ENCODE peak calls at places on chromosomes 16 and 17, in nine cellular contexts. One of them, this sample, is unnamed.

GRCh38 chr16:12646490-12647274 is 157.0 kb downstream of the CPPED1 start:
- DNase-seq in HCT116: no peak
- DNase-seq in A549: no peak
- DNase-seq in GM23338: no peak
- DNase-seq in HepG2: peak
- DNase-seq in GM12878: peak
- DNase-seq in SK-N-SH: peak
- DNase-seq in K562: peak
- DNase-seq in Panc1: no peak
- DNase-seq in this sample: no peak

GRCh38 chr17:73782641-73783381 is 138.6 kb upstream of the SDK2 start:
- DNase-seq in K562: peak
- DNase-seq in HCT116: peak
- DNase-seq in HepG2: no peak
- DNase-seq in SK-N-SH: no peak
- DNase-seq in Panc1: no peak
- DNase-seq in GM12878: no peak
- DNase-seq in GM23338: peak
- DNase-seq in A549: no peak
- DNase-seq in this sample: no peak

GRCh38 chr17:75346906-75347305 is 57.7 kb upstream of the SLC25A19 start:
- DNase-seq in GM23338: peak
- DNase-seq in SK-N-SH: no peak
- DNase-seq in HepG2: no peak
- DNase-seq in HCT116: no peak
- DNase-seq in A549: no peak
- DNase-seq in Panc1: no peak
- DNase-seq in K562: peak
- DNase-seq in GM12878: no peak
- DNase-seq in this sample: no peak

GRCh38 chr17:69757794-69758430 is 317.1 kb upstream of the KCNJ16 start:
- DNase-seq in K562: no peak
- DNase-seq in Panc1: no peak
- DNase-seq in HCT116: no peak
- DNase-seq in GM12878: no peak
- DNase-seq in A549: no peak
- DNase-seq in SK-N-SH: no peak
- DNase-seq in GM23338: no peak
- DNase-seq in HepG2: no peak
- DNase-seq in this sample: peak

GRCh38 chr16:1745181-1745899 is 26.0 kb downstream of the NME3 start:
- DNase-seq in GM12878: no peak
- DNase-seq in GM23338: no peak
- DNase-seq in A549: no peak
- DNase-seq in K562: no peak
- DNase-seq in Panc1: no peak
- DNase-seq in HCT116: no peak
- DNase-seq in HepG2: no peak
- DNase-seq in SK-N-SH: no peak
- DNase-seq in this sample: no peak

GRCh38 chr17:67605259-67605912 is 112.3 kb upstream of the NOL11 start:
- DNase-seq in GM12878: no peak
- DNase-seq in HCT116: no peak
- DNase-seq in Panc1: no peak
- DNase-seq in K562: no peak
- DNase-seq in HepG2: no peak
- DNase-seq in SK-N-SH: peak
- DNase-seq in A549: no peak
- DNase-seq in GM23338: no peak
- DNase-seq in this sample: no peak

GRCh38 chr17:4800462-4801185 is 1.5 kb downstream of the C17orf114 start:
- DNase-seq in Panc1: no peak
- DNase-seq in GM23338: no peak
- DNase-seq in A549: no peak
- DNase-seq in HepG2: no peak
- DNase-seq in GM12878: no peak
- DNase-seq in HCT116: no peak
- DNase-seq in K562: no peak
- DNase-seq in SK-N-SH: no peak
- DNase-seq in this sample: no peak

GRCh38 chr17:69144621-69145255 is 3.0 kb upstream of the ABCA6 start:
- DNase-seq in GM23338: no peak
- DNase-seq in K562: no peak
- DNase-seq in Panc1: no peak
- DNase-seq in SK-N-SH: no peak
- DNase-seq in HepG2: no peak
- DNase-seq in GM12878: no peak
- DNase-seq in A549: no peak
- DNase-seq in HCT116: no peak
- DNase-seq in this sample: no peak

GRCh38 chr17:6796887-6797490 is 21.0 kb downstream of the FBXO39 start:
- DNase-seq in SK-N-SH: no peak
- DNase-seq in A549: no peak
- DNase-seq in GM23338: no peak
- DNase-seq in Panc1: no peak
- DNase-seq in HCT116: no peak
- DNase-seq in GM12878: no peak
- DNase-seq in K562: no peak
- DNase-seq in HepG2: no peak
- DNase-seq in this sample: no peak

GRCh38 chr17:10265100-10265810 is 66.8 kb upstream of the GAS7 start:
- DNase-seq in GM12878: peak
- DNase-seq in GM23338: no peak
- DNase-seq in HepG2: no peak
- DNase-seq in A549: no peak
- DNase-seq in HCT116: no peak
- DNase-seq in K562: no peak
- DNase-seq in Panc1: no peak
- DNase-seq in SK-N-SH: no peak
- DNase-seq in this sample: no peak

GRCh38 chr17:60091908-60092331 is 13.2 kb upstream of the HEATR6 start:
- DNase-seq in HCT116: no peak
- DNase-seq in SK-N-SH: no peak
- DNase-seq in GM23338: no peak
- DNase-seq in Panc1: no peak
- DNase-seq in K562: no peak
- DNase-seq in HepG2: no peak
- DNase-seq in A549: no peak
- DNase-seq in GM12878: no peak
- DNase-seq in this sample: no peak

GRCh38 chr16:1163567-1164055 is 10.7 kb downstream of the CACNA1H start:
- DNase-seq in K562: no peak
- DNase-seq in Panc1: no peak
- DNase-seq in SK-N-SH: no peak
- DNase-seq in HepG2: no peak
- DNase-seq in GM12878: no peak
- DNase-seq in GM23338: no peak
- DNase-seq in A549: no peak
- DNase-seq in HCT116: no peak
- DNase-seq in this sample: no peak

GRCh38 chr16:54054237-54054780 is 232.3 kb downstream of the IRX3 start:
- DNase-seq in HepG2: no peak
- DNase-seq in SK-N-SH: no peak
- DNase-seq in GM23338: no peak
- DNase-seq in HCT116: no peak
- DNase-seq in A549: no peak
- DNase-seq in GM12878: no peak
- DNase-seq in Panc1: no peak
- DNase-seq in K562: no peak
- DNase-seq in this sample: no peak

GRCh38 chr17:22145605-22146178 is 453.4 kb downstream of the KCNJ18 start:
- DNase-seq in Panc1: no peak
- DNase-seq in A549: no peak
- DNase-seq in GM23338: no peak
- DNase-seq in K562: peak
- DNase-seq in HepG2: no peak
- DNase-seq in SK-N-SH: no peak
- DNase-seq in HCT116: no peak
- DNase-seq in GM12878: no peak
- DNase-seq in this sample: no peak

GRCh38 chr17:77449908-77450741 is 309.4 kb downstream of the SEC14L1 start:
- DNase-seq in SK-N-SH: peak
- DNase-seq in HCT116: no peak
- DNase-seq in GM23338: peak
- DNase-seq in HepG2: peak
- DNase-seq in A549: peak
- DNase-seq in K562: peak
- DNase-seq in Panc1: no peak
- DNase-seq in GM12878: no peak
- DNase-seq in this sample: no peak
- TF ChIP-seq REST in SK-N-SH: no peak
- TF ChIP-seq REST in HCT116: no peak
- TF ChIP-seq REST in GM23338: no peak
- TF ChIP-seq REST in HepG2: no peak
- TF ChIP-seq REST in A549: no peak
- TF ChIP-seq REST in K562: no peak
- TF ChIP-seq REST in Panc1: no peak
- TF ChIP-seq REST in GM12878: no peak
- TF ChIP-seq REST in this sample: no peak

DNA sequence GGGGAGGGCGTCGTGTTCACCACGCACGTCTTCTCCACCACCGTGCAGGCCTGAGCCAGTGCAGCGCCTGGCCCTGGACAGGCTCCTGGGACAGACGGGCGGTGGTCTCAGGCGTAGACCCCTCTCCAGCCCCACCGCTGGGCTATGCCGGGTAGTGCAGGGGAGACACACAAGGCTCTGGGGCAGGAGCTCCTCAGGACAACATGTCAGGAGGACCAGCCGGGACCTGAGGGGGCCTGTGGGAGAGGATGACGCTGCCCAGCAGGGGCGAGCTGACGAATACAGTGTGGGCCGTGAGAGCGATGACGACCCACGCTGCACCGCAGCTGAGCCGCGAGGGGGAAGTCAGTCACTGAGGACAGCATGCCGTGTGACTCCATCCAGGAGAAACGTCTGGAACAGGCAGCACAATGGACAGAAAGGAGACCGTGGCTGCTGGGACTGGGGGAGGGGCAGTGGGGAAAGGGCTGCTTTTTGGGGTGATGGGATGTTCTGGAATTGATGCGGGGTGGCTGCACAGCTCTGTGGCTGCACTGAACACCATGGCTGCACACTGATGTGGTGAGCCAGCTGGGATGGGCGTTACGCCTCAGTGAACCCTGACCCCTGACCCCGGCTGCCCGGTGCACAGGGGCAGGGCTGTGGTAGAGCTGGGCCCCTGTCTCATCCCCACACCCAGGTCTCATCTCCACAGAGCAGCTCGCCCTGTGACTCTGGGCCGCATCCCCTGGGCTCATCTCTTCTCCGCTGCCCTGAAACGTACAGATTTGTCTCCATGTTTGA is 20.2 kb downstream of the DNASE1 start:
- DNase-seq in K562: no peak
- DNase-seq in GM23338: peak
- DNase-seq in HepG2: no peak
- DNase-seq in GM12878: no peak
- DNase-seq in SK-N-SH: no peak
- DNase-seq in HCT116: no peak
- DNase-seq in Panc1: no peak
- DNase-seq in A549: no peak
- DNase-seq in this sample: no peak
- H3K4me3 ChIP-seq in K562: no peak
- H3K4me3 ChIP-seq in GM23338: no peak
- H3K4me3 ChIP-seq in HepG2: no peak
- H3K4me3 ChIP-seq in GM12878: no peak
- H3K4me3 ChIP-seq in SK-N-SH: no peak
- H3K4me3 ChIP-seq in HCT116: no peak
- H3K4me3 ChIP-seq in Panc1: no peak
- H3K4me3 ChIP-seq in A549: no peak
- H3K4me3 ChIP-seq in this sample: no peak

DNA sequence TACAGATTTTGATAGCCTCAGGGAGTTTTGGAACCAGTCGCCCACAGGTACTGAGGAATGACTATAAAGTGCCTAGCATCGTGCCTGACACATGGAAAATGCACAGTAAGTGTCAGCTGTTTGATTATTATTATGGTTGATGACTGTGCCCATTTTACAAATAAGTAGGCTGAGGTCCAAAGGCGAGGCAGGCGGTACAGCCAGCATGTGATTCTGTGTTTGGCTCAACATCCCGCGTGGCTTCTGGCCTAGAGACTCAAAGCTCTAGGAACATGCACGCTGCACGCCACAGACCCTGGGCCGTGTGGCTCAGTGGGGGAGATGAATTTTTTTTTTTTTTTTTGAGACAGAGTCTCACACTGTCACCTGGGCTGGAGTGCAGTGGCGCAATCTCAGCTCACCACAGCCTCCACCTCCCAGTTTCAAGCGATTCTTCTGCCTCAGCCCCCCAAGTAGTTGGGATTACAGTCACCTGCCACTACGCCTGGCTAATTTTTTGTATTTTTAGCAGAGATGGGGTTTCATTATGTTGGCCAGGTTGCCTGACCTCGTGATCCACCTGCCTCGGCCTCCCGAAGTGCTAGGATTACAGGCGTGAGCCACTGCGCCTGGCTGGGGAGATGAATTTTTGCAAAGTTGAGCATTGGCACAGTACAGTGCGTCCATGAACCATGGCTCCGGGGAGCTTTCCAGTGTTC is 57.7 kb downstream of the NKD1 start:
- DNase-seq in SK-N-SH: no peak
- DNase-seq in K562: no peak
- DNase-seq in GM12878: no peak
- DNase-seq in HepG2: no peak
- DNase-seq in HCT116: no peak
- DNase-seq in A549: no peak
- DNase-seq in GM23338: no peak
- DNase-seq in Panc1: no peak
- DNase-seq in this sample: no peak
- H3K27ac ChIP-seq in SK-N-SH: no peak
- H3K27ac ChIP-seq in K562: no peak
- H3K27ac ChIP-seq in GM12878: no peak
- H3K27ac ChIP-seq in HepG2: no peak
- H3K27ac ChIP-seq in HCT116: no peak
- H3K27ac ChIP-seq in A549: no peak
- H3K27ac ChIP-seq in GM23338: no peak
- H3K27ac ChIP-seq in Panc1: no peak
- H3K27ac ChIP-seq in this sample: no peak

DNA sequence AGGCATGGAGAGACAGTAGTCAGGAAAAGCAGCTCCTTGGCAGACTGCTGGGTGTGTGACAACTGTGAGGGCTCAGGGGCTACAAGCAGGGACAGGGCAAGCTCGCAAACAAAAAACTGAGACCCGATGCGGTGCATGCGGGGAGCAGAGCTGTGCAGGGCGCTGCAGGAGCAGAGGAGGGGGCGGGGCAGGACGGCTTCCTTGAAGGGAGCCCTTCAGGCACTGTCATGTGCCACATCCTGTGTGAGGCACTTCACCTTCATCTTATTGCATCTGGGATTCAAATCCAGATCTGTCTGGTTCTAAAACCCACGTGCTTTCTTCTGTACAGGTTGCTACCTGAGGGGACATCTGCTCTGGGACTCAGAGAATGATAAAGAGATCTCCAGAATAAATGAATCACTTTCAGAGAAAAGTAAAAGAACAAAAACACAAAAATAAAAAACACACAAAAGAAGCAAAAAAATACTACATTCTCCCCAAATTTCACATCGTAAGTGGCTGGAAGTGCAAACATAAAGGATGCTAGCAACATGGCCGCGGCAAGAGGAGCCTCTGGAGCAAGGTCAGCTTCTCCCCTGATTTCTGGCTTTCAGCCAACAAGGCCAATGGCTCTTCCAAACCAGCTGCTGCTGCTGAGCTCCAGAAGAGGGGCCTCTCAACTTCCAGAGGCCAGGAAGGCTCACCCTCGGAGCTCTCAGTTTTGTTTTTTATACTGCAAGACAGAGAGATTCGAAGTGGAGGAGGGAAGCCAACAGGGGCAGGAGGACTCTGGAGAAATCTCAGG is 14.2 kb downstream of the LYRM9 start:
- DNase-seq in SK-N-SH: peak
- DNase-seq in GM23338: no peak
- DNase-seq in HepG2: no peak
- DNase-seq in Panc1: no peak
- DNase-seq in HCT116: no peak
- DNase-seq in GM12878: no peak
- DNase-seq in K562: no peak
- DNase-seq in A549: no peak
- DNase-seq in this sample: no peak
- TF ChIP-seq REST in SK-N-SH: no peak
- TF ChIP-seq REST in GM23338: no peak
- TF ChIP-seq REST in HepG2: no peak
- TF ChIP-seq REST in Panc1: no peak
- TF ChIP-seq REST in HCT116: no peak
- TF ChIP-seq REST in GM12878: no peak
- TF ChIP-seq REST in K562: no peak
- TF ChIP-seq REST in A549: no peak
- TF ChIP-seq REST in this sample: no peak